ENCODE peak calls at places on chromosomes 13 and 19, in nine cellular contexts. I, M, L, S, R, F, B, D and H are unnamed samples.
A peak's percentile ranks its signal among the peaks of the same experiment; 100 is the strongest.

GRCh38 chr19:41031926-41032325 is 40.8 kb downstream of the CYP2B6 start:
- DNase-seq in S (no peak), R (no peak), I (no peak), F (no peak), L (no peak), M (no peak), B (peak; percentile 11), D (no peak), H (no peak)

GRCh38 chr13:101452519-101453485 is at the start of gene ITGBL1:
- DNase-seq in F (peak; percentile 9), B (peak; percentile 64), M (peak; percentile 58), I (no peak), D (no peak), R (no peak), L (no peak), S (no peak), H (no peak)

GRCh38 chr13:29523199-29523931 is 72.1 kb downstream of the SLC7A1 start:
- DNase-seq in F (peak; percentile 80), S (no peak), R (no peak), L (no peak), I (no peak), D (no peak), B (peak; percentile 86), M (no peak), H (no peak)

GRCh38 chr19:2627319-2627829 is 75.1 kb downstream of the GNG7 start:
- DNase-seq in B (peak; percentile 98), S (peak; percentile 26), F (peak; percentile 95), M (no peak), D (no peak), L (no peak), I (peak; percentile 43), R (no peak), H (no peak)

GRCh38 chr13:109874444-109874920 is 88.1 kb upstream of the IRS2 start:
- DNase-seq in F (no peak), M (no peak), R (no peak), I (no peak), B (peak; percentile 22), S (no peak), L (no peak), D (no peak), H (no peak)

GRCh38 chr19:17682273-17682672 is 5.9 kb downstream of the UNC13A start:
- DNase-seq in M (no peak), I (no peak), F (no peak), B (no peak), R (no peak), D (no peak), L (no peak), S (no peak), H (no peak)

GRCh38 chr13:112142401-112142930 is 75.5 kb downstream of the SOX1 start:
- DNase-seq in D (no peak), B (no peak), F (no peak), S (no peak), L (no peak), R (no peak), I (no peak), M (no peak), H (no peak)

GRCh38 chr19:17326595-17326966 is 8.1 kb downstream of the ANO8 start:
- DNase-seq in I (no peak), S (no peak), L (no peak), B (no peak), D (no peak), M (no peak), F (no peak), R (no peak), H (no peak)

GRCh38 chr19:11496391-11497163 is 9.1 kb downstream of the ZNF653 start:
- DNase-seq in I (peak; percentile 64), F (peak; percentile 80), S (peak; percentile 44), D (no peak), M (no peak), R (peak; percentile 44), B (peak; percentile 90), L (peak; percentile 65), H (peak; percentile 77)

GRCh38 chr19:1501200-1501595 is 10.2 kb downstream of the REEP6 start:
- DNase-seq in S (no peak), D (no peak), I (no peak), B (no peak), R (no peak), M (no peak), F (no peak), L (no peak), H (no peak)

GRCh38 chr13:109971745-109972090 is 185.3 kb upstream of the IRS2 start:
- DNase-seq in I (no peak), S (no peak), D (no peak), F (no peak), L (no peak), B (peak; percentile 10), R (no peak), M (no peak), H (no peak)

GRCh38 chr19:16376649-16377048 is 52.0 kb downstream of the KLF2 start:
- DNase-seq in D (no peak), B (no peak), I (peak; percentile 41), L (peak; percentile 36), F (no peak), S (no peak), M (no peak), R (no peak), H (peak; percentile 51)

GRCh38 chr13:43304945-43305344 is 281.6 kb downstream of the DNAJC15 start:
- DNase-seq in S (no peak), F (peak; percentile 8), L (no peak), M (no peak), D (no peak), B (no peak), I (no peak), R (no peak), H (peak; percentile 55)

GRCh38 chr19:50803633-50804419 is 13.6 kb downstream of the ACP4 start:
- DNase-seq in L (peak; percentile 26), R (peak; percentile 22), B (peak; percentile 22), M (no peak), S (peak; percentile 27), D (peak; percentile 8), F (peak; percentile 39), I (peak; percentile 48), H (peak; percentile 55)

GRCh38 chr13:77521595-77522367 is 13.7 kb upstream of the SCEL start:
- DNase-seq in D (no peak), M (no peak), L (no peak), B (peak; percentile 68), R (no peak), F (peak; percentile 43), S (no peak), I (no peak), H (no peak)

GRCh38 chr19:31834070-31834469 is 484.8 kb upstream of the TSHZ3 start:
- DNase-seq in D (no peak), I (no peak), M (no peak), L (no peak), B (no peak), S (no peak), F (no peak), R (no peak), H (no peak)

GRCh38 chr13:27770809-27771208 is 21.5 kb upstream of the GSX1 start:
- DNase-seq in L (peak; percentile 46), I (no peak), B (peak; percentile 44), S (no peak), R (no peak), M (no peak), F (peak; percentile 26), D (no peak), H (peak; percentile 49)

GRCh38 chr13:28584873-28585317 is 74.0 kb upstream of the POMP start:
- DNase-seq in R (no peak), M (no peak), D (no peak), I (no peak), B (peak; percentile 46), S (no peak), L (no peak), F (no peak), H (no peak)

GRCh38 chr13:114341003-114341777 is 26.9 kb downstream of the CHAMP1 start:
- DNase-seq in L (no peak), F (no peak), S (no peak), D (no peak), R (no peak), M (no peak), I (no peak), B (no peak), H (peak; percentile 14)

GRCh38 chr19:10624585-10624984 is 768 bp upstream of the SLC44A2 start:
- DNase-seq in I (no peak), L (peak; percentile 62), D (no peak), S (no peak), B (no peak), M (no peak), R (no peak), F (no peak), H (no peak)

GRCh38 chr19:3233831-3234230 is 9.4 kb downstream of the CELF5 start:
- DNase-seq in L (no peak), I (no peak), M (no peak), D (no peak), S (no peak), R (no peak), F (no peak), B (no peak), H (peak; percentile 22)

GRCh38 chr19:55855160-55855559 is 18.8 kb downstream of the NLRP4 start:
- DNase-seq in F (no peak), M (no peak), D (no peak), S (no peak), I (no peak), L (no peak), R (no peak), B (no peak), H (no peak)

GRCh38 chr13:27339299-27339698 is 68.7 kb downstream of the RASL11A start:
- DNase-seq in S (peak; percentile 3), R (no peak), L (peak; percentile 54), D (no peak), F (peak; percentile 54), M (no peak), B (peak; percentile 73), I (peak; percentile 29), H (peak; percentile 91)

GRCh38 chr19:3363841-3364500 is 2.4 kb upstream of the NFIC start:
- DNase-seq in F (no peak), R (no peak), S (no peak), D (no peak), M (no peak), B (no peak), L (no peak), I (no peak), H (no peak)

GRCh38 chr19:12985049-12985776 is 10.1 kb upstream of the NFIX start:
- DNase-seq in L (no peak), R (no peak), D (peak; percentile 36), B (peak; percentile 50), M (no peak), I (no peak), S (no peak), F (peak; percentile 39), H (no peak)

GRCh38 chr13:42926555-42926954 is 65.5 kb downstream of the EPSTI1 start:
- DNase-seq in L (no peak), R (no peak), D (no peak), M (no peak), F (peak; percentile 3), B (peak; percentile 77), I (no peak), S (no peak), H (no peak)

GRCh38 chr13:45406421-45406820 is 11.8 kb downstream of the SLC25A30 start:
- DNase-seq in I (no peak), M (no peak), S (no peak), L (no peak), R (no peak), D (no peak), B (no peak), F (no peak), H (no peak)

GRCh38 chr19:15249912-15250634 is 17.8 kb upstream of the EPHX3 start:
- DNase-seq in B (peak; percentile 95), L (no peak), F (peak; percentile 88), I (no peak), S (no peak), M (no peak), R (no peak), D (no peak), H (no peak)

GRCh38 chr19:13621413-13621812 is 115.1 kb upstream of the CACNA1A start:
- DNase-seq in I (peak; percentile 22), B (peak; percentile 86), S (peak; percentile 17), F (peak; percentile 54), L (no peak), R (no peak), M (no peak), D (no peak), H (peak; percentile 58)

GRCh38 chr19:15696654-15697194 is 23.8 kb downstream of the CYP4F12 start:
- DNase-seq in R (no peak), M (no peak), L (no peak), F (no peak), I (no peak), B (no peak), S (no peak), D (no peak), H (no peak)

GRCh38 chr13:33185853-33186252 is 99.7 kb downstream of the STARD13 start:
- DNase-seq in S (no peak), I (no peak), D (no peak), R (no peak), L (no peak), M (no peak), B (peak; percentile 64), F (peak; percentile 45), H (no peak)